ENCODE peak calls at places on chromosomes 7 and 10, in eight cellular contexts. K is lower lobe of right lung; U is HEK293T; M is T-cell; Q is effector CD4-positive, alpha-beta T cell; I is KG1; S is GDM1; J is kidney tubule cell. B is an unnamed sample.

GRCh38 chr7:88299126-88299525 is 7.6 kb downstream of the STEAP4 start:
- DNase-seq in K (no peak), U (no peak), M (no peak), Q (no peak), I (no peak), S (no peak), J (no peak), B (no peak)

GRCh38 chr10:100791254-100792058 is 46.1 kb downstream of the PAX2 start:
- DNase-seq in K (no peak), U (no peak), M (no peak), Q (no peak), I (no peak), S (no peak), J (no peak), B (no peak)

GRCh38 chr10:3806603-3807002 is 21.6 kb upstream of the KLF6 start:
- DNase-seq in K (peak; percentile 62), U (no peak), M (no peak), Q (no peak), I (no peak), S (no peak), J (peak; percentile 98), B (peak; percentile 90)

GRCh38 chr7:151756076-151756731 is 120.7 kb downstream of the PRKAG2 start:
- DNase-seq in K (peak; percentile 51), U (no peak), M (peak; percentile 60), Q (peak; percentile 27), I (no peak), S (peak; percentile 66), J (peak; percentile 78), B (peak; percentile 66)

GRCh38 chr7:36304099-36304425 is 85.6 kb upstream of the ANLN start:
- DNase-seq in K (no peak), U (no peak), M (no peak), Q (no peak), I (no peak), S (no peak), J (no peak), B (no peak)

GRCh38 chr7:145909956-145910611 is 206.5 kb upstream of the CNTNAP2 start:
- DNase-seq in K (no peak), U (no peak), M (no peak), Q (no peak), I (peak; percentile 1), S (no peak), J (peak; percentile 78), B (peak; percentile 77)

GRCh38 chr10:124693801-124694416 is 50.3 kb downstream of the FAM53B start:
- DNase-seq in K (no peak), U (no peak), M (no peak), Q (no peak), I (no peak), S (no peak), J (peak; percentile 29), B (no peak)

GRCh38 chr10:5811387-5811821 is 1.8 kb downstream of the GDI2 start:
- DNase-seq in K (no peak), U (no peak), M (no peak), Q (no peak), I (no peak), S (no peak), J (peak; percentile 32), B (peak; percentile 66)

GRCh38 chr7:121676168-121676567 is 196.8 kb upstream of the PTPRZ1 start:
- DNase-seq in K (no peak), U (no peak), M (no peak), Q (no peak), I (no peak), S (no peak), J (no peak), B (no peak)

GRCh38 chr7:153616808-153617207 is 435.4 kb upstream of the DPP6 start:
- DNase-seq in K (no peak), U (no peak), M (no peak), Q (no peak), I (no peak), S (no peak), J (no peak), B (no peak)

GRCh38 chr7:139647812-139648616 is 124.5 kb downstream of the CLEC2L start:
- DNase-seq in K (no peak), U (no peak), M (no peak), Q (no peak), I (peak; percentile 21), S (no peak), J (peak; percentile 40), B (peak; percentile 44)

GRCh38 chr7:12557282-12557681 is 13.2 kb upstream of the SCIN start:
- DNase-seq in K (no peak), U (no peak), M (no peak), Q (no peak), I (no peak), S (no peak), J (peak; percentile 52), B (peak; percentile 61)

GRCh38 chr10:97792058-97792721 is 20.4 kb upstream of the SFRP5 start:
- DNase-seq in K (peak; percentile 75), U (peak; percentile 87), M (peak; percentile 68), Q (peak; percentile 67), I (peak; percentile 15), S (no peak), J (peak; percentile 59), B (peak; percentile 37)

GRCh38 chr10:69974551-69975155 is 78.0 kb upstream of the MACROH2A2 start:
- DNase-seq in K (no peak), U (no peak), M (no peak), Q (no peak), I (no peak), S (no peak), J (no peak), B (no peak)

GRCh38 chr7:150937848-150938561 is 40.1 kb downstream of the KCNH2 start:
- DNase-seq in K (peak; percentile 41), U (no peak), M (peak; percentile 39), Q (no peak), I (no peak), S (no peak), J (peak; percentile 70), B (no peak)

GRCh38 chr7:14902589-14902963 is at the start of gene DGKB:
- DNase-seq in K (peak; percentile 10), U (peak; percentile 27), M (no peak), Q (no peak), I (no peak), S (no peak), J (peak; percentile 9), B (peak; percentile 12)